ENCODE peak calls at places on chromosomes 1 and 21, in six cellular contexts. G is A549, A is K562, O is GM12878, N is endothelial cell of umbilical vein, S is HepG2. F is an unnamed sample.

GRCh38 chr1:193909406-193909805 is 723.0 kb upstream of the B3GALT2 start:
- DNase-seq in G (peak; percentile 3), A (no peak), O (no peak), N (no peak), S (no peak), F (no peak)

GRCh38 chr1:205920159-205920558 is 23.1 kb downstream of the SLC26A9 start:
- DNase-seq in G (no peak), A (no peak), O (no peak), N (peak; percentile 12), S (no peak), F (peak; percentile 31)

GRCh38 chr1:85936470-85936869 is 220.1 kb downstream of the COL24A1 start:
- DNase-seq in G (no peak), A (no peak), O (no peak), N (no peak), S (no peak), F (no peak)

GRCh38 chr1:25958475-25958874 is 39.4 kb downstream of the PAFAH2 start:
- DNase-seq in G (no peak), A (no peak), O (no peak), N (peak; percentile 16), S (no peak), F (peak; percentile 12)

GRCh38 chr21:41933259-41934079 is 20.3 kb downstream of the C2CD2 start:
- DNase-seq in G (no peak), A (no peak), O (no peak), N (peak; percentile 78), S (no peak), F (no peak)

GRCh38 chr1:217062566-217062965 is 339.3 kb upstream of the ESRRG start:
- DNase-seq in G (no peak), A (no peak), O (no peak), N (no peak), S (no peak), F (no peak)

GRCh38 chr21:29987762-29988161 is 48.0 kb upstream of the GRIK1 start:
- DNase-seq in G (no peak), A (no peak), O (no peak), N (no peak), S (no peak), F (no peak)

GRCh38 chr21:25639922-25640670 is 1.0 kb downstream of the JAM2 start:
- DNase-seq in G (no peak), A (no peak), O (no peak), N (peak; percentile 21), S (no peak), F (no peak)

GRCh38 chr1:38128926-38129453 is 82.4 kb upstream of the POU3F1 start:
- DNase-seq in G (no peak), A (no peak), O (no peak), N (no peak), S (no peak), F (no peak)

GRCh38 chr1:9606458-9606857 is 17.7 kb downstream of the TMEM201 start:
- DNase-seq in G (no peak), A (no peak), O (no peak), N (no peak), S (no peak), F (no peak)

GRCh38 chr1:53981220-53981619 is 35.1 kb downstream of the LRRC42 start:
- DNase-seq in G (no peak), A (peak; percentile 3), O (no peak), N (no peak), S (peak; percentile 82), F (no peak)

GRCh38 chr1:16073490-16074104 is at the start of gene FAM131C:
- DNase-seq in G (peak; percentile 61), A (peak; percentile 92), O (no peak), N (no peak), S (no peak), F (peak; percentile 42)

GRCh38 chr1:224333309-224333926 is 3.4 kb upstream of the NVL start:
- DNase-seq in G (no peak), A (peak; percentile 48), O (peak; percentile 56), N (peak; percentile 80), S (peak; percentile 60), F (peak; percentile 80)

GRCh38 chr1:226821719-226822085 is 48.7 kb upstream of the PSEN2 start:
- DNase-seq in G (no peak), A (no peak), O (no peak), N (peak; percentile 59), S (no peak), F (no peak)

DNA sequence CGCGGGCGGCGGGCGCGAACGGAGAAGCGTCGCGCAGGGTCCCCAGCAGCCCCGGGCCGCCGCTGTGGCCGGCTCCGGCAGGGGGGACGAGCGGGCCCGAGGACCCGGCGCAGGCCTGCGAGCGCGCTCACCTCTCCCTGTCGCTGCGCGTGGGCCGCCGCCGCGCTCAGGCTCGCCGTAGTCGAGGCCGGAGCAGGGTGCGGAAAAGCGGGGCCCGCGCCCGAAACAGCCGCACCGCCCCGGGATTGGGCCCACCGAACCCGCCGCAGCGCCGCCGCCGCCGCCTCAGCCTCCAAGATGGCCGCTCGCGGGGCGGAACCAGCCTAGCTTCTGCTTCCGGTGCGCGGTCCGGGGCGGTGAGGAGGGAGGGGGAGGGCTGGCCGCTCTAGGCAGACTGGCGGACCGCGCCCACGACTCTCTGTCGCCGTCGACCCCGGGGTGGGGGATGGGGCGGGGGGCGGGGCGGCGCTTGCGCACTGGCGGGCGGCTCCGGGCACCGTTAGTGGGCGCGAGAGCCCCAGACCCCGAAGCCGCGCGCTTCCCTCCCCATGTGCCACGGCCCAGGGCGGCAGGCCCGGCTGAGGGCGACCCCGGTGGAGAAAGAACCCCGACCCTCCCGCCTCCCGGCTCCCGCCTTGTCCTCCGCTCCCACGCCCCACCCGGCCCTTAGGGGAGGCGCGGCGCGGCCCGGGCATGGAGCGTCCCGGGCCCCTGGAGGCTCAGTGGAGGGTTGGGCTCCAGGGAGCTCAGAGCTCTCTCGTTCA is at the start of gene UBE2J2:
- DNase-seq in G (peak; percentile 75), A (peak; percentile 98), O (peak; percentile 26), N (peak; percentile 84), S (peak; percentile 77), F (peak; percentile 93)
- TF ChIP-seq POLR2A in G (peak; percentile 65), A (peak; percentile 79), O (peak; percentile 87), N (peak; percentile 84), S (peak; percentile 47), F (peak; percentile 84)

DNA sequence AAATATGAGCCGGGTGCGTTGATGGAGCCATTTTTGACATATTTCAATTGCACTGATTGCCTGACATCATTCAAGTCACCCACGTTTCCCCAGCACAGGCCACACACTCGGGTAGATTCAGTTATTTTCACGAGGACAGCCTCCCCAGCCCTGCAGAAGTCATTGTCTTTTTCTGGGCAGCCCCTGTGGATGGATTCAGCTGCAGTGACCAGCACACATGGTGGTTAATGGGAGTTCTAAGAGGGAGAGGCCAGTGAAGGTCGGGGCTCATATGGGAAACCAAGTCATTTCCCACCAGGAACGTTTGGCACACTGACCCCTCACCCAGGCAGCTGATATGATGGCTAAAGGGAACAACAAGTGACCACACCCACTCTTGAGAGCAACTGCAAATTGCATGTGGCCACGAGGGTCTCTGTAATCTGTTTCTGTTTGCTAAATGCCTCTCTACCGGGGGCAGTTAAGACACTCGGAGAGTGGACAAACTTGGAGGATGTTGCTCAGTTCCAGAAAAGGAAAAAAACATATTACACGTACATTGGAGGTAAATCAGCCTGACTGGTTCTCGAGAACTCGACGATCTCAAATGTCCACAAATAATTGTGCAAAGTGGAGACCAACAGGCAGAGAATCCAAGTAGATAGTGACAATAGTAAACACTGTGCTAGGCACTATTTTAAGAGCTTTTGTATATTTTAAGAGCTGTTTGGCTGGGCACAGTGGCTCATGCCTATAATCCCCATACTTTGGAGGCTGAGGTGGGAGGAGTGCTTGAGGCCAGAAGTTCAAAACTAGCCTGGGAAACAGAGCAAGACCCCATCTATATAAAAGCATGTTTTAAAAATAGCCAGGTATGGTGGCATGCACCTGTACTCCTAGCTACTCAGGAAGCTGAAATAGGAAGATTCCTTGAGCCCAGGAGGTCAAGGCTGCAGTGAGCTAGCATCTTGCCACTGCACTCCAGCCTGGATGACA is 167.2 kb upstream of the IRF2BP2 start:
- DNase-seq in G (no peak), A (peak; percentile 52), O (no peak), N (peak; percentile 29), S (no peak), F (peak; percentile 51)
- TF ChIP-seq MAX in G (no peak), A (no peak), O (no peak), N (no peak), S (no peak), F (peak; percentile 72)

DNA sequence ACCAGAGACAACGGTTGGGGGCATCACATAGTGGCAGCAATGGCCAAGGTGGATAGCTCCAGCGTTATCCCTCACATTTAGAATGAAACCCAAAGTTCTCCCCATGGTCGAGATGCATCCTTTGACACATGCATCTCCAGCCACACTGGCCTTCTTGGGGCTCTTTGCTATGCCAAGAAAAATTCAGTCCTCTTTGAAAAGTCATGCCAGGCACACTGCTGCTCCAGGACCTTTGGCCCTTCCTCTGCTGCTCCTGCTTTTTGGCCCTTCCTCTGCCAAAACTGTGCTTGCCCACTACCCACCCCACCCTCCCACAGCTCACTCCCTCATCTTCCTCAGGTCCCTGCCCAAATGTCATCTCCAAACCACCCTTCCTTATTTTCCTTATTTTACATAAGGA is 106.4 kb downstream of the C1orf94 start:
- DNase-seq in G (no peak), A (no peak), O (no peak), N (no peak), S (no peak), F (no peak)
- TF ChIP-seq MYC in G (no peak), A (no peak), O (no peak), N (no peak), S (no peak), F (no peak)

GRCh38 chr1:185291647-185292046 is 25.4 kb downstream of the IVNS1ABP start:
- DNase-seq in G (no peak), A (no peak), O (no peak), N (no peak), S (no peak), F (peak; percentile 44)

GRCh38 chr1:185292237-185292636 is 24.8 kb downstream of the IVNS1ABP start:
- DNase-seq in G (no peak), A (no peak), O (no peak), N (no peak), S (no peak), F (peak; percentile 32)

GRCh38 chr1:185297986-185298385 is 19.1 kb downstream of the IVNS1ABP start:
- DNase-seq in G (no peak), A (no peak), O (no peak), N (no peak), S (no peak), F (no peak)

GRCh38 chr1:185291159-185291558 is 25.9 kb downstream of the IVNS1ABP start:
- DNase-seq in G (no peak), A (no peak), O (no peak), N (no peak), S (no peak), F (no peak)

DNA sequence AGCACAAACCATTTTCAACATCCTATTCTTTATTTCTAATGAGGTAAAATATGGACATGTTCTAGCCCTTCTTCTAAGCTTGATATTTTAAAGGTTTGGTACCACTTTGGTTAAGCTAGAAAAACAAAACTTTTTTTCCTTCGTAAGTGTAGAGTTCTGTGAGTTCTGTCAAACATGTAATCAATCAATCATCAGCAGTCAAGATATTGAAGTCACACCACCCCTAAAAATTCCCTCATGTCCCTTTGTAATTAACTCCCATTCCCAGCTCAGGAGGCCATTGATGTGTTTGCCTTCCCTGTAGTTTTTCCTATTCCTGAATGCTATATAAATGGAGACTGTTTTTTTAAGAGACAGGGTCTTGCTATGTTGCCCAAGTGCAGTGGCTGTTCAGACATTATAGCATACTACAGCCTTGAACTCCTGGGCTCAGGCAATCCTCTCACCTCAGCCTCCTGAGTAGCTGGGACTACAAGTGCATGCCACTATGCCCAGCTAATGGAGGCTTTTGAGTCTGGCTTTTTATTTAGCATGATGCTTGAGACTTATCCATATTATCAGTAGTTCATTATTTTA is 23.0 kb downstream of the IVNS1ABP start:
- DNase-seq in G (no peak), A (no peak), O (no peak), N (no peak), S (no peak), F (no peak)
- TF ChIP-seq POLR2A in G (no peak), A (no peak), O (peak; percentile 15), N (no peak), S (no peak), F (no peak)

F was measured in NB4.